ENCODE peak calls at places on chromosomes 4 and X, in four cellular contexts. H is endothelial cell, S is type B pancreatic cell, Y is endothelial cell of umbilical vein. P is an unnamed sample.

GRCh38 chr4:8910822-8911310 is 39.2 kb upstream of the HMX1 start:
- DNase-seq in H (no peak), S (peak), Y (no peak), P (no peak)

GRCh38 chrX:71636438-71637252 is 18.3 kb upstream of the CXCR3 start:
- DNase-seq in H (no peak), S (no peak), Y (peak), P (no peak)

GRCh38 chr4:3342182-3342854 is 49.5 kb downstream of the RGS12 start:
- DNase-seq in H (no peak), S (no peak), Y (peak), P (no peak)

GRCh38 chr4:122602277-122603142 is 18.4 kb downstream of the IL21 start:
- DNase-seq in H (no peak), S (no peak), Y (peak), P (no peak)

GRCh38 chr4:147924604-147925412 is 192.9 kb downstream of the ARHGAP10 start:
- DNase-seq in H (peak), S (no peak), Y (peak), P (no peak)

GRCh38 chr4:95129036-95129435 is 371.3 kb downstream of the BMPR1B start:
- DNase-seq in H (no peak), S (no peak), Y (peak), P (no peak)

GRCh38 chrX:2371026-2371778 is 129.6 kb downstream of the DHRSX start:
- DNase-seq in H (no peak), S (no peak), Y (peak), P (no peak)

GRCh38 chr4:105392858-105393257 is 81.0 kb downstream of the PPA2 start:
- DNase-seq in H (no peak), S (no peak), Y (no peak), P (no peak)

GRCh38 chr4:42397256-42397634 is at the start of gene SHISA3:
- DNase-seq in H (peak), S (no peak), Y (peak), P (peak)

GRCh38 chr4:7928711-7929505 is 10.8 kb downstream of the AFAP1 start:
- DNase-seq in H (no peak), S (no peak), Y (no peak), P (no peak)

GRCh38 chr4:140740906-140741670 is 15.1 kb downstream of the TBC1D9 start:
- DNase-seq in H (no peak), S (no peak), Y (no peak), P (no peak)

GRCh38 chr4:139267301-139267700 is 12.7 kb downstream of the MGARP start:
- DNase-seq in H (no peak), S (no peak), Y (no peak), P (no peak)

GRCh38 chr4:167868163-167868562 is 224.2 kb upstream of the ANXA10 start:
- DNase-seq in H (no peak), S (no peak), Y (peak), P (no peak)

GRCh38 chr4:83139514-83140156 is 25.1 kb upstream of the PLAC8 start:
- DNase-seq in H (no peak), S (no peak), Y (no peak), P (no peak)

GRCh38 chrX:56788229-56788628 is 59.2 kb downstream of the NBDY start:
- DNase-seq in H (no peak), S (no peak), Y (no peak), P (no peak)

GRCh38 chrX:103779156-103779555 is 2.5 kb downstream of the PLP1 start:
- DNase-seq in H (no peak), S (no peak), Y (peak), P (no peak)

GRCh38 chr4:147542229-147542990 is 61.5 kb downstream of the EDNRA start:
- DNase-seq in H (no peak), S (no peak), Y (no peak), P (no peak)

GRCh38 chr4:123869517-123870282 is 473.1 kb downstream of the SPRY1 start:
- DNase-seq in H (no peak), S (no peak), Y (no peak), P (no peak)

GRCh38 chr4:156771171-156771837 is 200.3 kb downstream of the PDGFC start:
- DNase-seq in H (no peak), S (no peak), Y (peak), P (no peak)

GRCh38 chr4:128468485-128468989 is 180.9 kb upstream of the PGRMC2 start:
- DNase-seq in H (no peak), S (no peak), Y (peak), P (no peak)

GRCh38 chr4:104591505-104591904 is 96.8 kb upstream of the CXXC4 start:
- DNase-seq in H (peak), S (no peak), Y (no peak), P (no peak)

GRCh38 chr4:133152801-133153526 is 3.9 kb downstream of the PCDH10 start:
- DNase-seq in H (no peak), S (peak), Y (peak), P (no peak)

GRCh38 chrX:40581333-40581910 is 652 bp downstream of the ATP6AP2 start:
- DNase-seq in H (no peak), S (no peak), Y (peak), P (no peak)

GRCh38 chr4:142355417-142355930 is 490.6 kb downstream of the INPP4B start:
- DNase-seq in H (no peak), S (no peak), Y (peak), P (no peak)

GRCh38 chr4:7962609-7963508 is 23.2 kb upstream of the AFAP1 start:
- DNase-seq in H (no peak), S (no peak), Y (no peak), P (no peak)

GRCh38 chr4:1989533-1990347 is 19.0 kb downstream of the NELFA start:
- DNase-seq in H (no peak), S (peak), Y (no peak), P (no peak)

GRCh38 chrX:140141444-140142029 is 176.2 kb upstream of the CXorf66 start:
- DNase-seq in H (peak), S (no peak), Y (peak), P (peak)

GRCh38 chrX:107676559-107677378 is 48.5 kb downstream of the PRPS1 start:
- DNase-seq in H (no peak), S (no peak), Y (peak), P (no peak)

GRCh38 chr4:8645753-8646124 is 53.2 kb downstream of the CPZ start:
- DNase-seq in H (no peak), S (peak), Y (no peak), P (peak)

GRCh38 chr4:141548791-141549190 is 87.6 kb upstream of the IL15 start:
- DNase-seq in H (no peak), S (no peak), Y (no peak), P (no peak)

GRCh38 chr4:155796031-155796430 is 37.2 kb downstream of the GUCY1B1 start:
- DNase-seq in H (no peak), S (no peak), Y (no peak), P (no peak)

GRCh38 chr4:129387666-129388065 is 291.7 kb downstream of the C4orf33 start:
- DNase-seq in H (no peak), S (no peak), Y (no peak), P (no peak)

GRCh38 chr4:135144498-135144897 is 942.9 kb upstream of the PABPC4L start:
- DNase-seq in H (no peak), S (no peak), Y (no peak), P (no peak)
- TF ChIP-seq CTCF in H (no peak), S (no peak), Y (no peak), P (no peak)

GRCh38 chrX:109393859-109394258 is 88.0 kb downstream of the GUCY2F start:
- DNase-seq in H (no peak), S (no peak), Y (no peak), P (no peak)
- TF ChIP-seq CTCF in H (no peak), S (no peak), Y (no peak), P (no peak)

GRCh38 chrX:150643271-150643670 is 49.9 kb upstream of the MTMR1 start:
- DNase-seq in H (no peak), S (no peak), Y (peak), P (no peak)
- TF ChIP-seq CTCF in H (no peak), S (no peak), Y (no peak), P (no peak)

DNA sequence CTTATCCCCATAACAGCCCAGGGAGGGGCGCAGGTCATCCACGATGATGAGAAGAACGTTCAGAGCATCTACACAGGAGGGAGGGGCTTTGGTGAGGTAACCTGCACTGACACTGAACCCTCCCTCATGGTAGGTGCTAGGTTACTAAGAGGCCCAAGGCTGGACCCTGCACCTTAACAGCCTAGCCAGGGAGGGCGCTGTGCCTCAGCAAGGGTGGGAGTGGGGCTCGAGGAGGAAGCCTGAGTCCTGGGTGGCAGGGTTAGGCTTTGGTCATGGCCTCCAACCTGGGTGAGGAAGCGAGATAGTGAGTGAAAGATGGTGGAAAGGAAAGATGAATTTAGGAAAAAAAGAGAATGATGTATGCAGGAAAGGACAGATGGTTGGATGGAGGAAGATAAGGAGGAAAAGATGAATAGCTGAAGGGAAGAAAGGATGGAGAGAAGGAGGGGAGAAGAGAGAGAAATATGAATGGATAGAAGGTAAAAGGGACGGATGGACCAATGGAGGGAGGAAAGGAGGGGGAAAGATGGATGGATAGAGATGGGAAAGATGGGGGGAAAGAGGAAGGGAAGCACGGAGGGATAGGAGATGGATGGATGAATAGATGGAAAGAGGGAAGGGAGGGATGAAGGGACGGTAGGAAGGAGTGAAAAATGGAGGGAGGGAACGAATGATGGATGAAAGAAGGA is 736 bp downstream of the IDS start:
- DNase-seq in H (peak), S (no peak), Y (no peak), P (no peak)
- TF ChIP-seq CTCF in H (no peak), S (peak), Y (peak), P (peak)

DNA sequence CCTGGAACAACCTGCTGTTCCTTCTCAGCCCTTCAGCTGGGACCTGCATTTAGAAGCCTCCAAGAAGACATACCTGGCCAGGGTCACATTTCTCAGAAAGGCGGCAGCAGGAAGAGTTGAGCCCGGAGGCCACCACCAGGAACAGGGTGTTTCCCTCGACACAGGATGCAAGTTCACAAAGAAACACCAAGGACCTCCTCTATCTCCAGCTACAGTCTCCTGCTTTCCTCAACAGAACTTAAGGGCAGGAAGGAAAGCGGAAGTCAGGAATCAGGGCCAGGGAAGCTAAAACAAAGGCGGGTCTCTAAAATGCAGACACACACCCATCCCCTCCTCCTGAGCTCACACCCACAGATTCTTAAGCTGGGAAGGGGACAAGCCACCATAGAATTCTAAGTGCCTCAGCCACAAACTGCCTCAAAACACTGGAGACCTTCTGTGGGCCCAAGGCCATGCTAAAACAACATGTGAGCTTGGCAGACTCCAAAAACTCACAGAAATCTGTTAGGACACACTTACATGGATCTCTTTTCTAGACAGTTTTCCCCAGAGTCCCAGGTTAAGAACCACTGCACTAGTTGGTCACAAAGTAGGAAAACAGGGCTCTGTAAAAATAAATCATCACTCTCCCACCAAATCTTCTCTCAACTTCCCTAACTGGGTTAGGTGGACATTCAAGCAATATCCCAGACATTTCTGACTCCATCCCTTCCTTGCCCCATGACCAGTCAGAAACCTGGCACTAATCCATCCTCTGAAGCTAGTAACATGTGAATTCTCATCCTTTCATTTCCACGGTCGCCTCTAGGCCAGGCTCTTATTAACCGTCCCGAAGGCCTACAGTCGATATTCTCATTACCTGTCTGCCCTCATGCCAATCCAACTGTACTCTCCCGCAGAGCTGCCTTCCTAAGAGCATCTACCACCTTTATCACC is 163.2 kb downstream of the APBB2 start:
- DNase-seq in H (peak), S (no peak), Y (peak), P (no peak)
- TF ChIP-seq CTCF in H (no peak), S (no peak), Y (no peak), P (no peak)

GRCh38 chr4:150799207-150799606 is 215.9 kb downstream of the LRBA start:
- DNase-seq in H (no peak), S (no peak), Y (no peak), P (no peak)
- TF ChIP-seq CTCF in H (no peak), S (peak), Y (no peak), P (no peak)

DNA sequence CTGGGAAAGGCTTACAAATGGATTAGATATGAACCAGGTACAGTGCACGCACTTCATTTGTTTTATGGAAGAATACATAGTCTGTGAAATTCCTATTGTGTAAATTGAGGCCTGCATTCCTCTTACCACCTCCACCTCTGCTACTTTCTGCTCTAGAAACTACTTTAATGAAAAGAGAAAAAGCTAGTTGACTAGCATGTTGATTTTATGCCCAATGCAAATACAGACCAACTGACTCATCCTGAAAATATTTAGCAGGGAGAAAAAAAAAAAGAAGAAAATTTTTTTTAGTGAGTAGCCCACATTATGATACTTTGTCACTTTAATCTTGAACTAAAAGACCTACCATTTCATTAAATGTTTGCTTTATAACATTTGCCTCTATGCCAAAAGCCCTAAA is 41.2 kb downstream of the DCLK2 start:
- DNase-seq in H (no peak), S (no peak), Y (peak), P (no peak)
- TF ChIP-seq CTCF in H (no peak), S (no peak), Y (no peak), P (no peak)

GRCh38 chrX:5236096-5236495 is 992.6 kb downstream of the NLGN4X start:
- DNase-seq in H (no peak), S (no peak), Y (no peak), P (no peak)
- TF ChIP-seq CTCF in H (no peak), S (peak), Y (no peak), P (peak)

GRCh38 chr4:86594559-86595425 is 677 bp downstream of the PTPN13 start:
- DNase-seq in H (peak), S (peak), Y (peak), P (peak)
- TF ChIP-seq CTCF in H (no peak), S (peak), Y (peak), P (no peak)

DNA sequence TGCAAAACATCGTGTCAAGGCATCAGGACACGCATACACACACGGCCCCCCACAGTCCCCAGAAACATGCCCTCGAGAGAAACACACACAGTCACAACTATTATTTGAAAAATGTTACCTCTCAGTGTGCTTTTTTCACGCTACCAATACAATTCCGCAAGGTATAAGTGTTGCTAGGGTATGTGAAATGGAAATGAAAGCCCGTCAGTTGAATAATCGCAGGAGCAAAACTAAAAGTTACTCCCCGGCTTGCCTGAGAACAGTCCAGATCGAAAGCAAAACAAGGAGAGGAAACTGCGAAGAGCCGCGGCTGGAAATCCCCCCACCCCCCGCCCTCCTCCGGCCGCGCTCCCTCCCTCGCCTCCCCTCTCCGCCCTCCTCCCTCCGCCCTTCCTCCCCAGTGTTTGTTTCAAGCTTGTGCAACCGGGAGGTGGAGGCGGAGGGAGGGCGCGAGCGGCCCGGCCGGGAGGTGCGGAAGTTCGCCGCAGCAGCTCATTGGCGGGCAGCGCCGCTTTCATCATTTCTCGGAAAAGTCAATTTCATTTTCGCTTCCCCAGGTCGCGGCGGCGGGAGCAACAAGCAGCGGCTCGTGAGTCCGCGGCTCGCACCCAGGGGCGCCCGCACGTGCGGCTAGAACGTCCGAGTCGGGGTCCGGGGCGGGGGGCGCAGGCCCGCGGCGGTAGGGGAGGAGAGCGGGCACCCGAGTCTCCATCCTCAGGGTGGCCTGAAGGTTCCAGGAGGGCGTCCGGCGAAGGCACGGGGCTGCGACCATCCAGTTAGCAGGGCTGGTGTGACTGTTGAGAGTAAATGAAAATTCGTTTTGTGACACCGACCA is at the start of gene IRF2:
- DNase-seq in H (peak), S (peak), Y (peak), P (peak)
- TF ChIP-seq CTCF in H (no peak), S (no peak), Y (no peak), P (no peak)